ENCODE peak calls at places on chromosome 2, in eight cellular contexts. N is Panc1, L is GM12878, K is HCT116, Z is K562, H is HepG2, C is upper lobe of left lung, D is GM23338. X is an unnamed sample.

GRCh38 chr2:208112969-208113368 is 11.4 kb downstream of the CRYGD start:
- ATAC-seq in N (no peak), L (no peak), K (peak; percentile 87), Z (no peak), H (peak; percentile 66), C (no peak), D (peak; percentile 94), X (no peak)

GRCh38 chr2:213271947-213272346 is 12.3 kb upstream of the SPAG16 start:
- ATAC-seq in N (no peak), L (no peak), K (no peak), Z (no peak), H (no peak), C (no peak), D (no peak), X (no peak)

GRCh38 chr2:131029812-131030211 is 63.4 kb downstream of the FAM168B start:
- ATAC-seq in N (no peak), L (no peak), K (no peak), Z (peak; percentile 52), H (peak; percentile 9), C (no peak), D (no peak), X (no peak)

GRCh38 chr2:84816426-84817026 is 64.4 kb downstream of the TRABD2A start:
- ATAC-seq in N (no peak), L (peak; percentile 86), K (no peak), Z (no peak), H (no peak), C (no peak), D (no peak), X (no peak)

GRCh38 chr2:190443055-190443454 is 34.9 kb downstream of the MFSD6 start:
- ATAC-seq in N (no peak), L (no peak), K (no peak), Z (no peak), H (no peak), C (no peak), D (no peak), X (no peak)

GRCh38 chr2:203940039-203940438 is 3.5 kb downstream of the ICOS start:
- ATAC-seq in N (no peak), L (no peak), K (no peak), Z (no peak), H (no peak), C (no peak), D (no peak), X (no peak)

GRCh38 chr2:237904806-237905599 is 45.6 kb downstream of the RAMP1 start:
- ATAC-seq in N (no peak), L (peak; percentile 79), K (no peak), Z (no peak), H (no peak), C (peak; percentile 66), D (no peak), X (peak; percentile 89)

GRCh38 chr2:105909215-105909614 is 164.5 kb downstream of the NCK2 start:
- ATAC-seq in N (no peak), L (no peak), K (no peak), Z (no peak), H (no peak), C (no peak), D (no peak), X (no peak)

GRCh38 chr2:121189011-121189410 is 96.0 kb downstream of the TFCP2L1 start:
- ATAC-seq in N (no peak), L (no peak), K (no peak), Z (no peak), H (no peak), C (no peak), D (no peak), X (peak; percentile 31)

DNA sequence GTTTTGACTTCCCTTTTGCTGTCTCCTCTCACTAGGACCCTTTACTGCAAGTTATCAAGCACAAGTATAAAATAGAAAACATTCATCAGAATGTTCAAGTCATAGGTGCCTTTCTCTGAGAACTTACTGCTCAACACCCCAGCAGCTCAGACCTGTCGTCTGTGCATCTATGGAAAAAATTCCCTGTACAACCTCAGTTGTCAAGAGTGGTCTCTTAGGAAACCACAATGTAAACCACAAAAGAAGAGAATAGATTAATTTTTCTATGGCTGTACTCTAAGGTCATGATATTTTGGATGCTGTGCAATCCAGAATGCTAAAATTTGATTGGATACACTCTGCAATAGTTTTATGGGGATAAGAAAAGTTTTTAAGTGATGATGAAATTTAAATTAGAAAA is 84.1 kb downstream of the RBMS1 start:
- ATAC-seq in N (no peak), L (no peak), K (no peak), Z (no peak), H (no peak), C (no peak), D (no peak), X (no peak)
- H3K4me1 ChIP-seq in N (peaks cover 27% of the 10 kb centered on the region), L (peaks cover 8% of the 10 kb centered on the region), K (no peaks in the 10 kb centered on the region), Z (no peaks in the 10 kb centered on the region), H (peaks cover 46% of the 10 kb centered on the region), C (peaks cover 49% of the 10 kb centered on the region), D (peaks cover 38% of the 10 kb centered on the region), X (peaks cover 61% of the 10 kb centered on the region)

GRCh38 chr2:231714639-231715498 is 6.5 kb downstream of the PTMA start:
- ATAC-seq in N (peak; percentile 51), L (peak; percentile 46), K (peak; percentile 28), Z (peak; percentile 58), H (peak; percentile 46), C (no peak), D (peak; percentile 52), X (no peak)
- TF ChIP-seq POLR2AphosphoS5 in N (no peak), L (no peak), K (no peak), Z (no peak), H (no peak), C (no peak), D (no peak), X (no peak)

DNA sequence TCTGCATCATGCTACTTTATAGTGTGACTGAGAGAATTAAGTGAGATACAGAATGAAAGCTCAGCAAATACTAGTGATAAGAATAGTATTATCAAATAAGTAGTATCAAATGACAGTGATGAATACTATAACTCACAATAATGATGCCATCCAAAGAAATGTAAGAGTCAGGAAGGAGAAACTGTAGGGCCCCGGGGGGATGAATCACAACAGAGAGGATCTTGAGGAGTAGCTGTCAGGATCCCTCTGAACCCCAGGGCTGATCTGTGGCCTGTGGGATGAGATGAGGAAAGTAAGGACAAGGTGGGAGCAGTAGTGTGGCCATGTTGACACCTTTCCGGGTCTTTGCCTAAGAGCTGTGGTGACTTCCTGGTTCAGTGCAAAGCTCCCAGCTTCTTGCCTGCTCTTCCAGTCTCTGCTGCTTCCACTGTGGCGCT is 166.7 kb downstream of the MYO3B start:
- ATAC-seq in N (no peak), L (no peak), K (no peak), Z (no peak), H (no peak), C (no peak), D (no peak), X (no peak)
- H3K4me1 ChIP-seq in N (no peaks in the 10 kb centered on the region), L (peaks cover 24% of the 10 kb centered on the region), K (no peaks in the 10 kb centered on the region), Z (peaks cover 22% of the 10 kb centered on the region), H (no peaks in the 10 kb centered on the region), C (no peaks in the 10 kb centered on the region), D (peaks cover 22% of the 10 kb centered on the region), X (no peaks in the 10 kb centered on the region)

GRCh38 chr2:162312853-162313252 is 5.6 kb downstream of the IFIH1 start:
- ATAC-seq in N (no peak), L (no peak), K (no peak), Z (no peak), H (no peak), C (no peak), D (no peak), X (no peak)

GRCh38 chr2:162317058-162317742 is 1.3 kb downstream of the IFIH1 start:
- ATAC-seq in N (no peak), L (no peak), K (no peak), Z (no peak), H (no peak), C (no peak), D (no peak), X (no peak)

GRCh38 chr2:162317910-162318279 is 589 bp downstream of the IFIH1 start:
- ATAC-seq in N (peak; percentile 65), L (peak; percentile 1), K (peak; percentile 62), Z (peak; percentile 62), H (peak; percentile 58), C (peak; percentile 49), D (peak; percentile 67), X (peak; percentile 16)

GRCh38 chr2:162316590-162316989 is 1.9 kb downstream of the IFIH1 start:
- ATAC-seq in N (no peak), L (no peak), K (no peak), Z (no peak), H (no peak), C (no peak), D (no peak), X (no peak)

DNA sequence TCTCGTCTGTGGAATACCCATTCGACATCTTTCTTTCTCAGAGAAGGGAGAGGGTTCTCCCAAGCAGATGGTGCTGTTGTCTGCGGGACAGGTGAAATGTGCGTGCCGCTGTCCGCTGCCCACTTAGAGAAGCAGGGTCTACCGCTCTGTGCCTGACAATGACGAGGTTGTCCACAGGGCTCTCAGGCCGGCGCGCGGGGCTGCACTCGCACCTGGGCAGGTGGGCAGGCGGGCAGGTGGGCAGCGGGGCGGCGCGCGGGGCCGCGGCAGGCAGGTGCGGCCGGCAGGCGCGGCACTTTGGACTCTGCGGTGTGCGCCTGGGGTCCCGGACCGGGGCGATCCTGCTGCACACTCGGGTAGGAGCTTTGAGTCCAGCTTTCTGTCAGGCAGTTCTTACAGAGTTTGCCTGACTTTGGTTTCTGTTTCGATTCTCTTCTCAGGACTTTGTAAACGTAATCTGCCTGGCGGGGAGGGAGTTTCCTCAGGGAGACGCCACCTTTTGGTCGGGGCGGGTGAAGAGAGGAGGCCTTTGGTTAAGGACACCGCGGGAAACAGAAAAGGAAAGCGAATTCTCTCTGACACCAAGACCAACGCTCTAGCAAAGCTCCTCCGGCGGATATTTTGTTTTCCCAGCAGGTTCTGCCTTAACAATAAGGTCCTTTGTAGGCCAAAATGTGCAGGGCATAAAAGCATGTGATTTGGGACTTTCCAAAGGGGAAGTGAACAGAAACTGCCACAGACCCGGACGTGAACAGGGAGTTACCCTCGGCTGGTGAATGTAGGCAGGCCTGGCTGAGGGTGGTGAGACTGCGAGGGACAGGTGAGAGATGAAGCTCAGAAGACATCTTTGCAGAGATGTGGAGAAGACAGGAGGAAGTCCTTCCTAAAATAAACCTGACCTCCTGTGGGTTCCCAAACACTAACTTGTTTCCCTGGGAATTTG is at the start of gene IFIH1:
- ATAC-seq in N (peak; percentile 96), L (peak; percentile 89), K (peak; percentile 86), Z (peak; percentile 95), H (peak; percentile 93), C (peak; percentile 93), D (peak; percentile 89), X (peak; percentile 94)
- TF ChIP-seq POLR2AphosphoS5 in N (peak; percentile 18), L (peak; percentile 89), K (peak; percentile 40), Z (no peak), H (no peak), C (peak; percentile 61), D (no peak), X (peak; percentile 65)

GRCh38 chr2:30255026-30255425 is 23.7 kb downstream of the LBH start:
- ATAC-seq in N (no peak), L (no peak), K (no peak), Z (no peak), H (no peak), C (no peak), D (no peak), X (no peak)
- H3K4me1 ChIP-seq in N (peaks cover 4% of the 10 kb centered on the region), L (no peaks in the 10 kb centered on the region), K (no peaks in the 10 kb centered on the region), Z (peaks cover 46% of the 10 kb centered on the region), H (no peaks in the 10 kb centered on the region), C (peaks cover 38% of the 10 kb centered on the region), D (no peaks in the 10 kb centered on the region), X (peaks cover 6% of the 10 kb centered on the region)